ENCODE peak calls at places on chromosomes 2 and 18, in nine cellular contexts. M is breast epithelium, E is A549, O is gastrocnemius medialis, W is heart left ventricle, N is tibial nerve, H is testis, B is esophagus muscularis mucosa, C is prostate gland. Y is an unnamed sample.

GRCh38 chr2:15769676-15770075 is 170.7 kb upstream of the MYCN start:
- DNase-seq in M (no peak), E (no peak), O (no peak), W (no peak), N (no peak), H (no peak), B (no peak), C (no peak), Y (no peak)

GRCh38 chr2:12251121-12251520 is 465.6 kb upstream of the TRIB2 start:
- DNase-seq in M (no peak), E (no peak), O (no peak), W (no peak), N (no peak), H (no peak), B (no peak), C (no peak), Y (no peak)

GRCh38 chr2:242085941-242086621 is 216.6 kb downstream of the RTP5 start:
- DNase-seq in M (no peak), E (no peak), O (peak; percentile 31), W (peak; percentile 69), N (no peak), H (no peak), B (no peak), C (no peak), Y (peak; percentile 48)

GRCh38 chr2:113157108-113157896 is 16.5 kb upstream of the PSD4 start:
- DNase-seq in M (no peak), E (no peak), O (no peak), W (no peak), N (no peak), H (peak; percentile 17), B (no peak), C (peak; percentile 81), Y (peak; percentile 43)

GRCh38 chr18:58308463-58308862 is 264.4 kb downstream of the NEDD4L start:
- DNase-seq in M (no peak), E (no peak), O (peak; percentile 40), W (no peak), N (no peak), H (no peak), B (no peak), C (no peak), Y (no peak)

GRCh38 chr2:178377046-178377445 is 73.9 kb downstream of the PRKRA start:
- DNase-seq in M (no peak), E (no peak), O (peak; percentile 25), W (no peak), N (no peak), H (no peak), B (no peak), C (no peak), Y (no peak)

GRCh38 chr2:176118606-176119370 is 2.2 kb downstream of the HOXD10 start:
- DNase-seq in M (no peak), E (peak; percentile 63), O (no peak), W (no peak), N (no peak), H (peak; percentile 87), B (no peak), C (no peak), Y (no peak)

GRCh38 chr2:11004206-11004605 is 92.5 kb downstream of the KCNF1 start:
- DNase-seq in M (no peak), E (no peak), O (no peak), W (no peak), N (no peak), H (no peak), B (no peak), C (no peak), Y (no peak)

GRCh38 chr2:64003239-64003638 is 16.0 kb downstream of the VPS54 start:
- DNase-seq in M (no peak), E (no peak), O (no peak), W (no peak), N (no peak), H (no peak), B (no peak), C (no peak), Y (no peak)

GRCh38 chr2:213834331-213834730 is 550.1 kb downstream of the SPAG16 start:
- DNase-seq in M (no peak), E (peak; percentile 3), O (peak; percentile 33), W (no peak), N (no peak), H (no peak), B (no peak), C (no peak), Y (no peak)

GRCh38 chr2:197198890-197199289 is 111.7 kb downstream of the ANKRD44 start:
- DNase-seq in M (peak; percentile 68), E (no peak), O (peak; percentile 38), W (peak; percentile 38), N (no peak), H (peak; percentile 60), B (no peak), C (peak; percentile 13), Y (peak; percentile 96)
- TF ChIP-seq POLR2A in M (no peak), E (no peak), O (no peak), W (no peak), N (no peak), H (no peak), B (no peak), C (no peak), Y (peak; percentile 11)

GRCh38 chr2:150485871-150486538 is 1.5 kb downstream of the RND3 start:
- DNase-seq in M (peak; percentile 71), E (peak; percentile 37), O (peak; percentile 54), W (peak; percentile 86), N (peak; percentile 64), H (peak; percentile 63), B (no peak), C (peak; percentile 66), Y (peak; percentile 82)
- H3K4me3 ChIP-seq in M (peak overlapping the region; percentile 93), E (peak overlapping the region; percentile 84), O (peak overlapping the region; percentile 58), W (peak overlapping the region; percentile 83), N (peak overlapping the region; percentile 65), H (peak overlapping the region; percentile 71), B (peak overlapping the region; percentile 88), C (peak overlapping the region; percentile 61), Y (peak overlapping the region; percentile 92)

DNA sequence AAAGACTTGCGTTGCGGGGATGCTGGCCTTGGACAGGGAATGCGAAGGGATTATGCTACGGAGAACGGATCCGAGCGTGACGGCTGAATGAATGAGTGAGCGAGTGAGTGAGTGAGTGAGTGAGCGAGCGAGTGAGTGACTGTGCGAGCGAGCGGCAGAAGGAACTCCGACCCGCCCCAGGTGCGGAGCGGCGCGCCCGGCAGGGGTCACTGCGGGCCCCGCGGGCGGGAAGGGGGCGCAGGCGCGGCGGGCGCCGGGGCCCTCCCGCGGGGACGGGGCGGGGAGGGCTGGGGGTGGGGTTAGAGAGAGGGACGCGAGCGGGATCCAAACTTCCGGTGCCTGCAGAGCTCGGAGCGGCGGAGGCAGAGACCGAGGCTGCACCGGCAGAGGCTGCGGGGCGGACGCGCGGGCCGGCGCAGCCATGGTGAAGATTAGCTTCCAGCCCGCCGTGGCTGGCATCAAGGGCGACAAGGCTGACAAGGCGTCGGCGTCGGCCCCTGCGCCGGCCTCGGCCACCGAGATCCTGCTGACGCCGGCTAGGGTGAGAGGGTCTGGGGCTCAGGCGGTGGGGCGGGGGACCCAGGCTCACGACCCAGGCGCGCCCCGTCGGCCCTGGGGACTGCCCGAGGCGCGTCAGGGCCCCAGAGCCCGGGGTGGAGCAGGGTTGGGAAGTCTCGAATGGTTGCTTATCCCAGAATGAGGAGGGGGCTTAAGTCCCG is at the start of gene ITM2C:
- DNase-seq in M (no peak), E (peak; percentile 76), O (no peak), W (peak; percentile 72), N (no peak), H (peak; percentile 75), B (no peak), C (peak; percentile 61), Y (peak; percentile 91)
- TF ChIP-seq POLR2A in M (no peak), E (peak; percentile 81), O (no peak), W (no peak), N (peak; percentile 39), H (no peak), B (no peak), C (peak; percentile 48), Y (peak; percentile 94)

DNA sequence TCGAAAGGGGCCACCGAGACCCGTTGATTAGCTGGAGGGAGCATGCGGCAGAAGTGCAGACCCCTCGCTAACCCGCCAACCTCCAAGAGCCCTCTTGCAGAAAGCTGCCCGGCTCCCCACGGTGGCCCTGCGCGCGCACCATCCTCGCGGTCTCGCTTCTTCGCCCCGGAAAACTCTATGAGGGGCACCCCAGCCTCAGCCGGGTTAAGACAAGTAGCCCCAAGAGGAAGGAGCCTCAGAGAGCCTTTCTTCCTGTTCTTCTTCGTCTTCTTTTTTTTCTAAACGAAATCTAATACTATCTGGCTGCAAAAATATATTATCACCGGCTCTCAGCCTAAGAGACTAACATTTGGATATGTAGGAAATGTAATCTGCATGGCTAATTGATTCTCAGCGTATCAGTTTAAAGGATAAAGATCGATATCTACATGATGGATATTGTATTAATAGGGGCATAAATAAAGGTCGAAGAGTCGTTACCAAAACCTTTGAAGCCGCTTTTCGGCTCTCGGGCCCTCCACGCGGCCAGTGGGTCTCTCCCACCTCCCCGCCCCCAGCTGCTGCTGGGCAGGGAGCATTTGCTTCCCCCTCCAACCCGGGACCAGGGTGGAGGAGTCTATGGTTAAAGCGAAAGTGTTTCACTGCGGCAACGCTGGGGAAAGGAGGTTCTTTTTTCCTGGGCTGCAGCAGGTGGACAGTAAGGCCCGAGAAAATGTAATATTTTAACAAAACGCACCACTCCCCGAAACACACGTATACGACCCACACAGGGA is 6.1 kb upstream of the PAX3 start:
- DNase-seq in M (no peak), E (no peak), O (no peak), W (no peak), N (no peak), H (no peak), B (peak; percentile 88), C (no peak), Y (peak; percentile 51)
- H3K4me3 ChIP-seq in M (peak overlapping the region; percentile 62), E (peak overlapping the region; percentile 48), O (peak overlapping the region; percentile 71), W (peak overlapping the region; percentile 40), N (peak overlapping the region; percentile 44), H (peak overlapping the region; percentile 20), B (peak overlapping the region; percentile 63), C (no peak overlapping the region), Y (peak overlapping the region; percentile 47)

DNA sequence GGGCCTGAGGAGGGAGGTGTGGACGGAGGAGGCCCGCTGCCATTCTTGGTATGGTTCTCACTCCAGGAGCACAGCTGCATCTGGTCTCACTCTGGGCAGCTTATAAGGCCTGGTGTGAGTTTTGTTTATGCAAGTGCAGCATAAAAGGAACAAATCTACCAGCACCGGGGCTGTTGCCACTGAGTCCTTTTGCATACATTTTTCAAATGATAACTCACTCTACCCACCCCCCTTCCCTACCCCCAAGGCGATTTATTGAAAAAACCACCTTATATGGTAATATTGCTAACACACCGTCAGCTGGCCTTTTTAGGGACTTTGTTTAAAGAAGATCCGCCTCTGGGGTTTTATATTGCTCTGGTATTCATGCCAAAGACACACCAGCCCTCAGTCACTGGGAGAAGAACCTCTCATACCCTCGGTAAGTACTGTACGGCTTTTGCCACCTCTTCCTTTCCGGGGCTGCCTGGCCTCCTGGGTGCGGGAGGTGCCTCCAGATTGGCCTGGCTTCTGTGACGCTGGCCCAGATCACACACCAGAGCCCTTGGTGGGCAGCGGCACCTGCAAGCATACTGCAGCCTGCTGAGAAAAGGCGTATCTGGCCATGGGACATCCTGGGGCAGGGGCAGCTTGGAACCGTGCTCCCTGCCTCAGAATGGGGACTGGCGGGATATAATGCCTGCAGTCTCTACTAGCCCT is at the start of gene ACTG2:
- DNase-seq in M (peak; percentile 54), E (no peak), O (no peak), W (no peak), N (no peak), H (no peak), B (peak; percentile 92), C (no peak), Y (no peak)
- TF ChIP-seq POLR2A in M (no peak), E (no peak), O (no peak), W (no peak), N (no peak), H (no peak), B (peak; percentile 70), C (no peak), Y (no peak)

GRCh38 chr2:226045090-226045489 is 645.6 kb downstream of the NYAP2 start:
- DNase-seq in M (no peak), E (no peak), O (no peak), W (no peak), N (no peak), H (no peak), B (no peak), C (no peak), Y (no peak)
- H3K4me3 ChIP-seq in M (no peak overlapping the region), E (no peak overlapping the region), O (no peak overlapping the region), W (no peak overlapping the region), N (no peak overlapping the region), H (no peak overlapping the region), B (no peak overlapping the region), C (no peak overlapping the region), Y (no peak overlapping the region)

Y was measured in Peyer's patch.